ENCODE peak calls at places on chromosomes 5 and 9, in four cellular contexts. K is MV-4-11, L is mesendoderm, B is astrocyte of the cerebellum. X is an unnamed sample.

GRCh38 chr5:155833282-155833681 is 493.7 kb upstream of the SGCD start:
- DNase-seq in K (no peak), L (peak), B (no peak), X (no peak)

GRCh38 chr5:54761213-54761701 is 224.1 kb downstream of the ESM1 start:
- DNase-seq in K (no peak), L (no peak), B (peak), X (no peak)

GRCh38 chr5:131640043-131640856 is 5.2 kb upstream of the RAPGEF6 start:
- DNase-seq in K (no peak), L (peak), B (no peak), X (no peak)

GRCh38 chr5:15442183-15442550 is 57.8 kb upstream of the FBXL7 start:
- DNase-seq in K (no peak), L (no peak), B (no peak), X (no peak)

GRCh38 chr9:68574150-68574549 is 33.5 kb upstream of the TMEM252 start:
- DNase-seq in K (no peak), L (no peak), B (no peak), X (no peak)

GRCh38 chr5:149930060-149930753 is 14.4 kb downstream of the PDE6A start:
- DNase-seq in K (no peak), L (no peak), B (no peak), X (no peak)

GRCh38 chr5:25646421-25647341 is 1001.9 kb upstream of the CDH10 start:
- DNase-seq in K (no peak), L (no peak), B (no peak), X (no peak)

GRCh38 chr5:43561346-43561745 is 4.5 kb upstream of the PAIP1 start:
- DNase-seq in K (no peak), L (no peak), B (no peak), X (no peak)

GRCh38 chr9:10015755-10016154 is 597.0 kb downstream of the PTPRD start:
- DNase-seq in K (no peak), L (no peak), B (no peak), X (no peak)

GRCh38 chr5:178464431-178465048 is 125.7 kb downstream of the COL23A1 start:
- DNase-seq in K (no peak), L (no peak), B (no peak), X (no peak)

GRCh38 chr9:14563902-14564578 is 129.2 kb downstream of the ZDHHC21 start:
- DNase-seq in K (no peak), L (peak), B (no peak), X (no peak)

GRCh38 chr5:175694371-175695160 is 36.7 kb downstream of the HRH2 start:
- DNase-seq in K (peak), L (no peak), B (no peak), X (no peak)

GRCh38 chr9:107312651-107313050 is 29.6 kb downstream of the RAD23B start:
- DNase-seq in K (no peak), L (peak), B (no peak), X (peak)

GRCh38 chr9:133109931-133110650 is 10.9 kb downstream of the RALGDS start:
- DNase-seq in K (no peak), L (no peak), B (no peak), X (no peak)

GRCh38 chr9:4146293-4146692 is 153.6 kb downstream of the GLIS3 start:
- DNase-seq in K (no peak), L (no peak), B (no peak), X (no peak)

GRCh38 chr9:127946728-127947127 is 9.1 kb upstream of the DPM2 start:
- DNase-seq in K (no peak), L (no peak), B (no peak), X (no peak)

GRCh38 chr5:14234204-14234603 is 91.1 kb downstream of the TRIO start:
- DNase-seq in K (no peak), L (peak), B (no peak), X (no peak)

GRCh38 chr5:5178121-5178520 is 38.0 kb downstream of the ADAMTS16 start:
- DNase-seq in K (no peak), L (peak), B (no peak), X (no peak)

GRCh38 chr5:130528474-130528873 is 624.2 kb downstream of the CHSY3 start:
- DNase-seq in K (no peak), L (no peak), B (peak), X (no peak)

GRCh38 chr5:50853151-50853550 is 186.7 kb downstream of the PARP8 start:
- DNase-seq in K (peak), L (no peak), B (no peak), X (no peak)

GRCh38 chr9:10354591-10354990 is 258.2 kb downstream of the PTPRD start:
- DNase-seq in K (no peak), L (no peak), B (no peak), X (no peak)

GRCh38 chr5:59416441-59416840 is 477.1 kb downstream of the PDE4D start:
- DNase-seq in K (no peak), L (no peak), B (no peak), X (no peak)

GRCh38 chr9:136249881-136250559 is 4.4 kb upstream of the QSOX2 start:
- DNase-seq in K (no peak), L (no peak), B (no peak), X (no peak)

GRCh38 chr5:71601222-71602026 is 14.3 kb downstream of the MCCC2 start:
- DNase-seq in K (peak), L (peak), B (peak), X (peak)

X was measured in ELF-1.